ENCODE peak calls at places on chromosomes 1 and 21, in six cellular contexts. One of them, this sample, is unnamed.

GRCh38 chr1:205805082-205805711 is 7.8 kb downstream of the SLC41A1 start:
- DNase-seq in H54: no peak
- DNase-seq in WTC11: no peak
- DNase-seq in GM20000: no peak
- DNase-seq in ACHN: no peak
- DNase-seq in EL: no peak
- DNase-seq in this sample: no peak

GRCh38 chr1:169348356-169349036 is 19.1 kb downstream of the NME7 start:
- DNase-seq in EL: peak
- DNase-seq in GM20000: peak
- DNase-seq in H54: no peak
- DNase-seq in WTC11: no peak
- DNase-seq in ACHN: peak
- DNase-seq in this sample: peak

GRCh38 chr1:69221492-69221990 is 346.2 kb upstream of the LRRC7 start:
- DNase-seq in WTC11: no peak
- DNase-seq in ACHN: no peak
- DNase-seq in H54: no peak
- DNase-seq in GM20000: no peak
- DNase-seq in EL: no peak
- DNase-seq in this sample: no peak

GRCh38 chr1:25174730-25175612 is 57.3 kb downstream of the SYF2 start:
- DNase-seq in EL: no peak
- DNase-seq in WTC11: no peak
- DNase-seq in ACHN: no peak
- DNase-seq in GM20000: no peak
- DNase-seq in H54: no peak
- DNase-seq in this sample: no peak

GRCh38 chr1:67652800-67653199 is 32.2 kb upstream of the GADD45A start:
- DNase-seq in WTC11: no peak
- DNase-seq in H54: peak
- DNase-seq in ACHN: peak
- DNase-seq in GM20000: no peak
- DNase-seq in EL: peak
- DNase-seq in this sample: no peak

GRCh38 chr1:66696771-66697170 is 55.5 kb upstream of the DYNLT5 start:
- DNase-seq in ACHN: no peak
- DNase-seq in H54: no peak
- DNase-seq in EL: no peak
- DNase-seq in GM20000: no peak
- DNase-seq in WTC11: no peak
- DNase-seq in this sample: no peak

GRCh38 chr1:2070016-2070415 is 19.8 kb downstream of the PRKCZ start:
- DNase-seq in EL: no peak
- DNase-seq in H54: no peak
- DNase-seq in GM20000: no peak
- DNase-seq in WTC11: no peak
- DNase-seq in ACHN: no peak
- DNase-seq in this sample: no peak

GRCh38 chr21:35227774-35228173 is 178.7 kb upstream of the RUNX1 start:
- DNase-seq in ACHN: no peak
- DNase-seq in H54: no peak
- DNase-seq in WTC11: no peak
- DNase-seq in EL: no peak
- DNase-seq in GM20000: no peak
- DNase-seq in this sample: peak

GRCh38 chr1:51281807-51282206 is 45.7 kb downstream of the RNF11 start:
- DNase-seq in ACHN: no peak
- DNase-seq in GM20000: no peak
- DNase-seq in H54: no peak
- DNase-seq in WTC11: no peak
- DNase-seq in EL: no peak
- DNase-seq in this sample: no peak

GRCh38 chr1:156879876-156880275 is 13.6 kb upstream of the PEAR1 start:
- DNase-seq in ACHN: no peak
- DNase-seq in GM20000: no peak
- DNase-seq in EL: no peak
- DNase-seq in WTC11: no peak
- DNase-seq in H54: no peak
- DNase-seq in this sample: no peak

GRCh38 chr1:42736152-42736551 is 3.9 kb downstream of the CLDN19 start:
- DNase-seq in WTC11: peak
- DNase-seq in GM20000: peak
- DNase-seq in ACHN: peak
- DNase-seq in EL: peak
- DNase-seq in H54: peak
- DNase-seq in this sample: no peak

GRCh38 chr1:102572637-102573036 is 535.7 kb downstream of the COL11A1 start:
- DNase-seq in EL: no peak
- DNase-seq in WTC11: no peak
- DNase-seq in H54: no peak
- DNase-seq in ACHN: no peak
- DNase-seq in GM20000: no peak
- DNase-seq in this sample: no peak

GRCh38 chr1:178941849-178942248 is 71.0 kb upstream of the ANGPTL1 start:
- DNase-seq in WTC11: no peak
- DNase-seq in EL: no peak
- DNase-seq in ACHN: no peak
- DNase-seq in GM20000: no peak
- DNase-seq in H54: no peak
- DNase-seq in this sample: no peak

GRCh38 chr1:166839600-166840308 is 479 bp downstream of the POGK start:
- DNase-seq in WTC11: peak
- DNase-seq in ACHN: peak
- DNase-seq in H54: peak
- DNase-seq in EL: peak
- DNase-seq in GM20000: peak
- DNase-seq in this sample: no peak

GRCh38 chr1:107175102-107175501 is 34.3 kb downstream of the NTNG1 start:
- DNase-seq in H54: no peak
- DNase-seq in WTC11: no peak
- DNase-seq in ACHN: no peak
- DNase-seq in GM20000: no peak
- DNase-seq in EL: no peak
- DNase-seq in this sample: no peak

GRCh38 chr1:240210026-240210425 is 118.3 kb downstream of the FMN2 start:
- DNase-seq in EL: peak
- DNase-seq in ACHN: no peak
- DNase-seq in H54: no peak
- DNase-seq in WTC11: no peak
- DNase-seq in GM20000: no peak
- DNase-seq in this sample: no peak

GRCh38 chr1:161307230-161307768 is 2.5 kb downstream of the MPZ start:
- DNase-seq in GM20000: no peak
- DNase-seq in WTC11: no peak
- DNase-seq in ACHN: peak
- DNase-seq in EL: peak
- DNase-seq in H54: no peak
- DNase-seq in this sample: peak

GRCh38 chr1:236066828-236067386 is 2.0 kb upstream of the NID1 start:
- DNase-seq in ACHN: no peak
- DNase-seq in WTC11: no peak
- DNase-seq in GM20000: peak
- DNase-seq in EL: no peak
- DNase-seq in H54: no peak
- DNase-seq in this sample: peak

GRCh38 chr1:202405928-202406327 is 57.4 kb downstream of the PPP1R12B start:
- DNase-seq in EL: no peak
- DNase-seq in ACHN: no peak
- DNase-seq in WTC11: no peak
- DNase-seq in H54: no peak
- DNase-seq in GM20000: no peak
- DNase-seq in this sample: no peak

GRCh38 chr1:178536844-178537371 is 24.0 kb downstream of the TEX35 start:
- DNase-seq in H54: peak
- DNase-seq in GM20000: no peak
- DNase-seq in EL: peak
- DNase-seq in ACHN: peak
- DNase-seq in WTC11: no peak
- DNase-seq in this sample: no peak

GRCh38 chr1:230310381-230311163 is 115.6 kb downstream of the PGBD5 start:
- DNase-seq in EL: peak
- DNase-seq in H54: peak
- DNase-seq in GM20000: peak
- DNase-seq in ACHN: peak
- DNase-seq in WTC11: peak
- DNase-seq in this sample: peak

GRCh38 chr1:204376919-204377799 is 17.4 kb upstream of the PLEKHA6 start:
- DNase-seq in EL: no peak
- DNase-seq in GM20000: no peak
- DNase-seq in H54: no peak
- DNase-seq in ACHN: peak
- DNase-seq in WTC11: no peak
- DNase-seq in this sample: no peak

GRCh38 chr1:157961805-157962762 is 31.4 kb upstream of the KIRREL1 start:
- DNase-seq in EL: peak
- DNase-seq in ACHN: peak
- DNase-seq in H54: peak
- DNase-seq in GM20000: no peak
- DNase-seq in WTC11: no peak
- DNase-seq in this sample: no peak

GRCh38 chr1:160291248-160292220 is 6.6 kb upstream of the PEX19 start:
- DNase-seq in H54: peak
- DNase-seq in ACHN: peak
- DNase-seq in EL: peak
- DNase-seq in WTC11: peak
- DNase-seq in GM20000: peak
- DNase-seq in this sample: peak

GRCh38 chr1:100164226-100164625 is 13.8 kb downstream of the LRRC39 start:
- DNase-seq in ACHN: no peak
- DNase-seq in WTC11: no peak
- DNase-seq in H54: no peak
- DNase-seq in GM20000: no peak
- DNase-seq in EL: no peak
- DNase-seq in this sample: no peak

GRCh38 chr1:88404582-88404981 is 279.5 kb upstream of the PKN2 start:
- DNase-seq in EL: no peak
- DNase-seq in H54: no peak
- DNase-seq in WTC11: peak
- DNase-seq in GM20000: no peak
- DNase-seq in ACHN: no peak
- DNase-seq in this sample: no peak

GRCh38 chr21:35801388-35801787 is 258.9 kb downstream of the SETD4 start:
- DNase-seq in ACHN: no peak
- DNase-seq in EL: no peak
- DNase-seq in H54: no peak
- DNase-seq in GM20000: no peak
- DNase-seq in WTC11: no peak
- DNase-seq in this sample: no peak

GRCh38 chr1:65075123-65075976 is 72.7 kb upstream of the AK4 start:
- DNase-seq in ACHN: peak
- DNase-seq in GM20000: peak
- DNase-seq in H54: peak
- DNase-seq in WTC11: peak
- DNase-seq in EL: peak
- DNase-seq in this sample: peak

GRCh38 chr1:50172299-50172698 is 63.6 kb downstream of the ELAVL4 start:
- DNase-seq in ACHN: no peak
- DNase-seq in H54: no peak
- DNase-seq in GM20000: no peak
- DNase-seq in WTC11: no peak
- DNase-seq in EL: no peak
- DNase-seq in this sample: no peak

GRCh38 chr1:1175221-1176062 is 1.8 kb downstream of the TTLL10 start:
- DNase-seq in GM20000: peak
- DNase-seq in WTC11: peak
- DNase-seq in H54: no peak
- DNase-seq in ACHN: no peak
- DNase-seq in EL: no peak
- DNase-seq in this sample: no peak

GRCh38 chr1:226211181-226211580 is 12.3 kb upstream of the MIXL1 start:
- DNase-seq in WTC11: no peak
- DNase-seq in ACHN: no peak
- DNase-seq in GM20000: no peak
- DNase-seq in H54: no peak
- DNase-seq in EL: no peak
- DNase-seq in this sample: no peak

GRCh38 chr1:116488052-116488451 is 82.8 kb downstream of the CD58 start:
- DNase-seq in EL: no peak
- DNase-seq in ACHN: no peak
- DNase-seq in GM20000: no peak
- DNase-seq in WTC11: no peak
- DNase-seq in H54: no peak
- DNase-seq in this sample: no peak

GRCh38 chr1:10253755-10254154 is 43.4 kb downstream of the KIF1B start:
- DNase-seq in WTC11: no peak
- DNase-seq in EL: peak
- DNase-seq in GM20000: no peak
- DNase-seq in H54: no peak
- DNase-seq in ACHN: no peak
- DNase-seq in this sample: no peak

This sample was measured in GM12864.